ENCODE peak calls at places on chromosome 18, in eight cellular contexts. T is T-cell; Z is activated naive CD4-positive, alpha-beta T cell; J is Peyer's patch; C is T-helper 2 cell; H is AG04449; M is choroid plexus epithelial cell; S is substantia nigra. L is an unnamed sample.
A peak's percentile ranks its signal among the peaks of the same experiment; 100 is the strongest.

GRCh38 chr18:61975526-61976326 is 82.9 kb upstream of the RNF152 start:
- DNase-seq in T (no peak), Z (no peak), J (no peak), C (no peak), H (no peak), M (no peak), S (no peak), L (no peak)

GRCh38 chr18:362914-363295 is 95.1 kb upstream of the THOC1 start:
- DNase-seq in T (no peak), Z (no peak), J (no peak), C (no peak), H (peak; percentile 24), M (peak; percentile 41), S (no peak), L (no peak)

GRCh38 chr18:10805587-10806088 is 279.8 kb downstream of the NAPG start:
- DNase-seq in T (no peak), Z (no peak), J (no peak), C (no peak), H (no peak), M (no peak), S (no peak), L (no peak)

GRCh38 chr18:59446012-59446411 is 86.9 kb upstream of the LMAN1 start:
- DNase-seq in T (no peak), Z (no peak), J (no peak), C (no peak), H (no peak), M (peak; percentile 79), S (no peak), L (no peak)

GRCh38 chr18:79394438-79395307 is 1.1 kb upstream of the NFATC1 start:
- DNase-seq in T (peak; percentile 57), Z (peak; percentile 31), J (peak; percentile 51), C (peak; percentile 70), H (no peak), M (no peak), S (no peak), L (peak; percentile 53)

GRCh38 chr18:33157893-33158292 is 282.6 kb downstream of the CCDC178 start:
- DNase-seq in T (no peak), Z (no peak), J (no peak), C (no peak), H (no peak), M (no peak), S (no peak), L (no peak)

GRCh38 chr18:48913201-48913600 is 37.6 kb downstream of the SMAD7 start:
- DNase-seq in T (peak; percentile 59), Z (peak; percentile 35), J (peak; percentile 48), C (peak; percentile 24), H (no peak), M (no peak), S (no peak), L (no peak)

GRCh38 chr18:46250084-46250811 is 146.1 kb downstream of the HAUS1 start:
- DNase-seq in T (peak; percentile 19), Z (no peak), J (peak; percentile 53), C (no peak), H (peak; percentile 69), M (peak; percentile 96), S (no peak), L (no peak)

GRCh38 chr18:12307251-12307736 is 747 bp upstream of the TUBB6 start:
- DNase-seq in T (no peak), Z (no peak), J (no peak), C (no peak), H (no peak), M (peak; percentile 82), S (no peak), L (peak; percentile 55)

GRCh38 chr18:46335551-46336059 is 231.4 kb downstream of the HAUS1 start:
- DNase-seq in T (no peak), Z (no peak), J (no peak), C (no peak), H (no peak), M (peak; percentile 36), S (no peak), L (peak; percentile 61)

GRCh38 chr18:58579561-58580047 is 49.3 kb downstream of the ALPK2 start:
- DNase-seq in T (no peak), Z (no peak), J (no peak), C (no peak), H (peak; percentile 86), M (peak; percentile 84), S (no peak), L (no peak)

GRCh38 chr18:62531931-62532330 is 9.1 kb downstream of the ZCCHC2 start:
- DNase-seq in T (no peak), Z (no peak), J (no peak), C (no peak), H (no peak), M (no peak), S (no peak), L (no peak)

GRCh38 chr18:47615043-47615442 is 315.4 kb downstream of the SMAD2 start:
- DNase-seq in T (no peak), Z (no peak), J (no peak), C (no peak), H (no peak), M (no peak), S (no peak), L (no peak)

GRCh38 chr18:34809697-34810096 is 99.6 kb downstream of the DTNA start:
- DNase-seq in T (no peak), Z (no peak), J (no peak), C (no peak), H (no peak), M (peak; percentile 64), S (peak; percentile 62), L (peak; percentile 75)

GRCh38 chr18:10791141-10791808 is 265.4 kb downstream of the NAPG start:
- DNase-seq in T (no peak), Z (no peak), J (no peak), C (no peak), H (no peak), M (peak; percentile 74), S (no peak), L (no peak)

GRCh38 chr18:42706618-42707017 is 408.9 kb downstream of the RIT2 start:
- DNase-seq in T (no peak), Z (no peak), J (no peak), C (no peak), H (no peak), M (peak; percentile 2), S (no peak), L (no peak)

GRCh38 chr18:66640431-66640830 is 36.5 kb upstream of the CDH19 start:
- DNase-seq in T (no peak), Z (no peak), J (no peak), C (no peak), H (no peak), M (peak; percentile 27), S (no peak), L (no peak)

GRCh38 chr18:70380915-70381896 is 92.4 kb downstream of the SOCS6 start:
- DNase-seq in T (no peak), Z (no peak), J (no peak), C (no peak), H (no peak), M (no peak), S (peak; percentile 71), L (peak; percentile 12)

GRCh38 chr18:45359275-45360009 is 255.8 kb upstream of the SLC14A2 start:
- DNase-seq in T (no peak), Z (no peak), J (no peak), C (no peak), H (no peak), M (no peak), S (no peak), L (no peak)

GRCh38 chr18:62437520-62438329 is 85.1 kb upstream of the ZCCHC2 start:
- DNase-seq in T (no peak), Z (no peak), J (no peak), C (no peak), H (no peak), M (no peak), S (no peak), L (no peak)

GRCh38 chr18:48020337-48021250 is 90.1 kb upstream of the SMAD2 start:
- DNase-seq in T (no peak), Z (no peak), J (no peak), C (no peak), H (no peak), M (no peak), S (no peak), L (peak; percentile 10)

GRCh38 chr18:24078391-24078790 is 60.5 kb upstream of the CABYR start:
- DNase-seq in T (no peak), Z (no peak), J (no peak), C (no peak), H (no peak), M (peak; percentile 42), S (no peak), L (no peak)

GRCh38 chr18:59044855-59045254 is 94.8 kb upstream of the SEC11C start:
- DNase-seq in T (no peak), Z (no peak), J (no peak), C (no peak), H (no peak), M (no peak), S (no peak), L (no peak)